ENCODE peak calls at places on chromosomes 3 and 15, in six cellular contexts. S, T, G, D, K and Z are unnamed samples.

GRCh38 chr3:51282931-51283330 is 102.2 kb upstream of the MANF start:
- DNase-seq in S (no peak), T (no peak), G (no peak), D (no peak), K (no peak), Z (peak)

GRCh38 chr3:76943058-76943457 is 96.8 kb upstream of the ROBO2 start:
- DNase-seq in S (no peak), T (no peak), G (no peak), D (no peak), K (peak), Z (no peak)

GRCh38 chr3:66603161-66603611 is 102.4 kb upstream of the LRIG1 start:
- DNase-seq in S (no peak), T (no peak), G (no peak), D (no peak), K (no peak), Z (peak)

GRCh38 chr3:174859109-174859735 is at the start of gene NAALADL2:
- DNase-seq in S (no peak), T (no peak), G (no peak), D (peak), K (peak), Z (peak)

GRCh38 chr3:26712211-26713026 is 89.8 kb downstream of the LRRC3B start:
- DNase-seq in S (no peak), T (no peak), G (no peak), D (peak), K (peak), Z (peak)

GRCh38 chr3:194255252-194256039 is 95.7 kb downstream of the CPN2 start:
- DNase-seq in S (no peak), T (peak), G (no peak), D (no peak), K (peak), Z (no peak)

GRCh38 chr15:58919232-58919631 is 14.2 kb downstream of the SLTM start:
- DNase-seq in S (no peak), T (no peak), G (no peak), D (no peak), K (no peak), Z (no peak)

GRCh38 chr3:182315313-182315712 is 478.0 kb upstream of the ATP11B start:
- DNase-seq in S (no peak), T (no peak), G (no peak), D (no peak), K (no peak), Z (no peak)

GRCh38 chr3:114928989-114929620 is 218.0 kb downstream of the ZBTB20 start:
- DNase-seq in S (no peak), T (no peak), G (no peak), D (no peak), K (no peak), Z (peak)

GRCh38 chr15:78007965-78008886 is 69.3 kb downstream of the TBC1D2B start:
- DNase-seq in S (peak), T (peak), G (no peak), D (no peak), K (peak), Z (peak)

GRCh38 chr3:123076496-123077418 is 9.9 kb downstream of the PDIA5 start:
- DNase-seq in S (peak), T (peak), G (no peak), D (no peak), K (peak), Z (no peak)

GRCh38 chr3:12345141-12345561 is 56.3 kb downstream of the PPARG start:
- DNase-seq in S (no peak), T (no peak), G (no peak), D (no peak), K (no peak), Z (peak)

GRCh38 chr15:66650433-66650832 is 51.6 kb upstream of the SMAD6 start:
- DNase-seq in S (no peak), T (peak), G (no peak), D (no peak), K (peak), Z (no peak)

GRCh38 chr3:10774129-10774670 is 41.8 kb upstream of the SLC6A11 start:
- DNase-seq in S (no peak), T (no peak), G (no peak), D (no peak), K (no peak), Z (no peak)

GRCh38 chr3:164537485-164537884 is 540.8 kb downstream of the SI start:
- DNase-seq in S (no peak), T (no peak), G (no peak), D (no peak), K (no peak), Z (no peak)

GRCh38 chr3:16828815-16829214 is 55.9 kb upstream of the PLCL2 start:
- DNase-seq in S (no peak), T (peak), G (no peak), D (peak), K (peak), Z (peak)

GRCh38 chr15:96593735-96594134 is 263.2 kb downstream of the NR2F2 start:
- DNase-seq in S (no peak), T (no peak), G (no peak), D (no peak), K (no peak), Z (peak)

GRCh38 chr15:66880380-66881155 is 178.5 kb downstream of the SMAD6 start:
- DNase-seq in S (no peak), T (no peak), G (no peak), D (no peak), K (no peak), Z (no peak)

DNA sequence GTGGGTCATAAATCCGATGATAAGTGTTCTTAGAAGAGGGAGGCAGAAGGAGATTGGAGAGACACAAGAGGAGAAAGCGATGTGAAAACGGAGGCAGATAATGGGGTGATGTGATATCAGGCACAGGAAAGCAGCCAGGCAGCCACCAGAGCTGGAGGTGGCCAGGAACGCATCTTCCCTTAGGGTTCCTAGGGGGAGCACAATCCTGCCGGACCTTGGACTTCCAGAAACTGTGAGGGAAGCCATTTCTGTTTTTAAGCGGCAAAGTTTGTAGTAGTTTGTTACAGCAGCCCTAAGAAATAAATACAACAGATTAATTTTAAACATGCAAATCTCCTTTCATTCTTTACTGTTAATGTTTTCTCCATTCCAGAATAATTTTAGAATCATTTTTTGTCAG is 259.9 kb upstream of the TMC3 start:
- DNase-seq in S (no peak), T (no peak), G (no peak), D (no peak), K (no peak), Z (no peak)
- TF ChIP-seq CTCF in S (no peak), T (no peak), G (no peak), D (no peak), K (no peak), Z (no peak)

DNA sequence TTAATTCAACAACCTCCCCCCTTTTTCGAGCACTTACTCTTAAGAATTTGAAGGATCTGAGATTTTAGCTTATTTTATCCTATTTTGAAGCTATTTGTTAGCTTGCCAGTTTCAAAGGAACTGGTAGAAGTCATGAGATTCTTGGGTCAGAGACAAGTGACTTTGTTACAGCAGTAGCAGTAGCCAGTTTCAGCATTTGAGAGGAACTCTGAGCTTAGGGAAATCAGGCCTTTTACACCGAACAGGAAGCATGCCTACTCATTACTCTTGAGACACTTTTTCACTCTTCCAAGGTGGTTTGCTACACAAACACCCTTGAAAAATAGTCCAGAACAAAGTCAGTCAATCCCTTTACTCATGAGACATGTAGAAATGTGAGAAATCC is 24.5 kb upstream of the TM4SF1 start:
- DNase-seq in S (no peak), T (no peak), G (no peak), D (no peak), K (no peak), Z (no peak)
- H3K4me3 ChIP-seq in S (no peak), T (no peak), G (no peak), D (no peak), K (no peak), Z (no peak)

GRCh38 chr3:20039082-20039764 is 1.0 kb upstream of the KAT2B start:
- DNase-seq in S (no peak), T (no peak), G (no peak), D (peak), K (no peak), Z (no peak)
- TF ChIP-seq CTCF in S (no peak), T (no peak), G (no peak), D (no peak), K (no peak), Z (no peak)

GRCh38 chr3:88195951-88196434 is 46.2 kb downstream of the C3orf38 start:
- DNase-seq in S (no peak), T (no peak), G (no peak), D (no peak), K (no peak), Z (peak)
- H3K4me3 ChIP-seq in S (no peak), T (no peak), G (no peak), D (no peak), K (no peak), Z (no peak)

GRCh38 chr3:15798533-15799245 is 910 bp upstream of the ANKRD28 start:
- DNase-seq in S (no peak), T (no peak), G (no peak), D (no peak), K (no peak), Z (no peak)
- TF ChIP-seq CTCF in S (no peak), T (no peak), G (no peak), D (no peak), K (no peak), Z (no peak)

DNA sequence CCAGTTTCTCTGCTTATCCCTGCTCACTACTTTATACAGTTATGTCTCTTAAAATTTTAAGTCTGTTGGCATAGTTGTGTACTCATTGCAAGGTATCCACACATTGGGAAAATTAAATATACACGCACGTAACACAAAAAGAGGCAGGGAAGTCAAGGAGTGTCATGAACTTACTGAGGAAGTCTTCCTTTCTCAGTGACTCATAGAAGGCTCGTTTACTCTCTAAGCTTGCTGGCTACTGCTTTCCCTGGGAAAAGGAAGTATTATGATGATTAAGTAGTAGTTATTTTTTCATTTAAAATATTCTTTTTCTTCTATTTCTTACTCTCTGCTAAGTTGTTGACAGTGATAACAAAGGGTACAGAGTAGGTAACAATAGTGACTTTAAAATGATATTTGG is 287.3 kb downstream of the UBE2E2 start:
- DNase-seq in S (no peak), T (no peak), G (no peak), D (no peak), K (no peak), Z (peak)
- H3K4me3 ChIP-seq in S (no peak), T (no peak), G (no peak), D (no peak), K (no peak), Z (no peak)

DNA sequence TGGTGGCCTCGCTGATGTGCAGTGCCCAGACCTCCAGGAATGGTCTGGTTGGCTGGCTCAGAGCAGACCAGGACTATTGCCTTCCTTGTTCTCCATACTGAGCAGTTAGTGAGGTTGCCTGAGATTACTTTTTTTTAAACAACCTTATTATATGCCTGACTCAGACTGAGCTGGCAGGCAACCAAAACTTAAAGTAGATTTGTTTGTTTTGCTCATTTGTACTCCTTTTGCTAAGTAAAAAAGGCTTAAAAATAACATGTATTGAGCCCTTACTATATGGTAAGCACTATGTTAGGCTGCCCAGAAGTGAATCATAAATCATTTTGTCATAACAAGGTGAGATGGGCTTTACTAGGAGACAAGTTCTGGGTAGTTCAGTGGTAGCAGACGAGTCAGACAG is 92.4 kb downstream of the GHSR start:
- DNase-seq in S (no peak), T (no peak), G (no peak), D (no peak), K (no peak), Z (peak)
- TF ChIP-seq CTCF in S (no peak), T (no peak), G (no peak), D (no peak), K (no peak), Z (no peak)